ENCODE peak calls at places on chromosome 15, in eight cellular contexts. R, J, H, U, L, G, E and V are unnamed samples.

GRCh38 chr15:90439946-90440345 is 51.9 kb downstream of the IQGAP1 start:
- DNase-seq in R (no peak), J (no peak), H (no peak), U (no peak), L (no peak), G (no peak), E (no peak), V (no peak)

GRCh38 chr15:101479851-101480612 is 9.5 kb downstream of the PCSK6 start:
- DNase-seq in R (no peak), J (no peak), H (no peak), U (no peak), L (no peak), G (no peak), E (no peak), V (no peak)

GRCh38 chr15:89303986-89304385 is 30.6 kb downstream of the POLG start:
- DNase-seq in R (no peak), J (no peak), H (no peak), U (no peak), L (no peak), G (no peak), E (no peak), V (no peak)

GRCh38 chr15:90680371-90680935 is 36.7 kb upstream of the BLM start:
- DNase-seq in R (no peak), J (no peak), H (peak), U (no peak), L (peak), G (peak), E (no peak), V (no peak)

GRCh38 chr15:33910741-33911140 is 57.6 kb upstream of the CHRM5 start:
- DNase-seq in R (no peak), J (no peak), H (peak), U (no peak), L (no peak), G (peak), E (no peak), V (no peak)

GRCh38 chr15:71182522-71182921 is 67.3 kb downstream of the THSD4 start:
- DNase-seq in R (no peak), J (no peak), H (peak), U (no peak), L (no peak), G (no peak), E (no peak), V (no peak)

GRCh38 chr15:57003418-57003817 is 85.0 kb downstream of the TCF12 start:
- DNase-seq in R (no peak), J (no peak), H (peak), U (no peak), L (no peak), G (peak), E (no peak), V (no peak)

GRCh38 chr15:40081691-40082194 is 26.9 kb downstream of the BMF start:
- DNase-seq in R (peak), J (peak), H (peak), U (peak), L (no peak), G (peak), E (peak), V (no peak)

GRCh38 chr15:63473999-63474809 is 30.2 kb upstream of the USP3 start:
- DNase-seq in R (peak), J (peak), H (peak), U (peak), L (no peak), G (peak), E (peak), V (peak)